ENCODE peak calls at places on chromosomes 1 and 21, in six cellular contexts. V, R, U, Z, P and X are unnamed samples.

GRCh38 chr1:25430073-25430665 is 528 bp upstream of the MACO1 start:
- DNase-seq in V (peak; percentile 75), Z (peak; percentile 77), R (peak; percentile 80), U (peak; percentile 74), P (peak; percentile 83), X (peak; percentile 91)

GRCh38 chr1:76901158-76901767 is 34.0 kb downstream of the ST6GALNAC5 start:
- DNase-seq in R (peak; percentile 68), V (no peak), P (no peak), Z (peak; percentile 69), U (peak; percentile 64), X (peak; percentile 44)

GRCh38 chr1:85372683-85373446 is 92.1 kb downstream of the DDAH1 start:
- DNase-seq in U (no peak), R (peak; percentile 54), P (no peak), V (no peak), Z (peak; percentile 46), X (no peak)

GRCh38 chr1:221672965-221673364 is 68.9 kb downstream of the DUSP10 start:
- DNase-seq in P (no peak), V (no peak), R (no peak), U (no peak), Z (no peak), X (no peak)

GRCh38 chr1:20604678-20605077 is 15.8 kb downstream of the CDA start:
- DNase-seq in Z (peak; percentile 39), P (no peak), R (no peak), V (no peak), U (peak; percentile 22), X (no peak)

GRCh38 chr1:190835658-190836057 is 358.0 kb upstream of the BRINP3 start:
- DNase-seq in V (no peak), U (no peak), P (no peak), R (no peak), Z (no peak), X (no peak)

GRCh38 chr1:77220687-77221463 is 1.6 kb upstream of the PIGK start:
- DNase-seq in V (no peak), Z (peak; percentile 72), U (no peak), R (peak; percentile 77), P (no peak), X (no peak)

GRCh38 chr1:234589854-234590620 is 19.9 kb downstream of the IRF2BP2 start:
- DNase-seq in Z (peak; percentile 72), U (no peak), P (no peak), R (peak; percentile 24), V (no peak), X (no peak)

GRCh38 chr1:76073471-76073870 is 1.1 kb upstream of the ST6GALNAC3 start:
- DNase-seq in P (no peak), U (peak; percentile 78), R (peak; percentile 68), Z (peak; percentile 62), V (no peak), X (no peak)

GRCh38 chr21:35202431-35202830 is 153.3 kb upstream of the RUNX1 start:
- DNase-seq in R (peak; percentile 56), P (no peak), Z (no peak), V (no peak), U (peak; percentile 45), X (no peak)

GRCh38 chr1:23930861-23931471 is 17.8 kb upstream of the CNR2 start:
- DNase-seq in P (no peak), Z (peak; percentile 42), R (peak; percentile 71), V (no peak), U (peak; percentile 61), X (peak; percentile 50)

GRCh38 chr1:61053712-61054608 is 28.4 kb upstream of the NFIA start:
- DNase-seq in R (peak; percentile 25), P (no peak), V (peak; percentile 34), U (no peak), Z (no peak), X (peak; percentile 16)

GRCh38 chr1:109622895-109623294 is 3.3 kb downstream of the AMPD2 start:
- DNase-seq in V (no peak), P (no peak), R (no peak), Z (no peak), U (no peak), X (no peak)

GRCh38 chr1:25996966-25997758 is 701 bp downstream of the PAFAH2 start:
- DNase-seq in U (peak; percentile 61), Z (peak; percentile 72), V (peak; percentile 24), P (no peak), R (peak; percentile 76), X (peak; percentile 55)

GRCh38 chr1:44401256-44402228 is 3.5 kb upstream of the RNF220 start:
- DNase-seq in V (no peak), Z (no peak), U (no peak), P (no peak), R (no peak), X (no peak)

GRCh38 chr1:177783052-177783451 is 186.8 kb downstream of the SEC16B start:
- DNase-seq in V (no peak), Z (no peak), R (no peak), P (no peak), U (no peak), X (no peak)

GRCh38 chr1:235207202-235207565 is 46.1 kb upstream of the RBM34 start:
- DNase-seq in P (no peak), Z (no peak), R (no peak), U (no peak), V (no peak), X (no peak)

GRCh38 chr1:213325482-213325881 is 274.4 kb downstream of the RPS6KC1 start:
- DNase-seq in U (no peak), P (no peak), R (no peak), V (no peak), Z (no peak), X (no peak)

GRCh38 chr21:41217656-41218380 is 49.9 kb downstream of the BACE2 start:
- DNase-seq in U (no peak), Z (no peak), R (peak; percentile 78), V (peak; percentile 38), P (no peak), X (no peak)

GRCh38 chr1:168733241-168733640 is 4.2 kb upstream of the DPT start:
- DNase-seq in R (no peak), Z (no peak), U (no peak), P (no peak), V (no peak), X (no peak)

GRCh38 chr1:36365310-36365895 is 20.3 kb downstream of the STK40 start:
- DNase-seq in Z (peak; percentile 49), R (peak; percentile 76), U (peak; percentile 73), P (no peak), V (peak; percentile 58), X (no peak)

GRCh38 chr1:224543453-224543852 is 72.7 kb upstream of the CNIH3 start:
- DNase-seq in U (peak; percentile 12), Z (no peak), V (no peak), R (no peak), P (no peak), X (no peak)

GRCh38 chr1:46466477-46467182 is 23.0 kb upstream of the DMBX1 start:
- DNase-seq in P (no peak), U (no peak), Z (no peak), R (peak; percentile 10), V (peak; percentile 38), X (no peak)

GRCh38 chr1:36369061-36369470 is 16.7 kb downstream of the STK40 start:
- DNase-seq in U (peak; percentile 56), P (peak; percentile 87), V (peak; percentile 71), Z (peak; percentile 76), R (peak; percentile 76), X (peak; percentile 85)

GRCh38 chr21:14325575-14325974 is 57.4 kb downstream of the HSPA13 start:
- DNase-seq in R (no peak), V (no peak), U (no peak), Z (no peak), P (no peak), X (no peak)

GRCh38 chr1:204567067-204567466 is 50.9 kb downstream of the MDM4 start:
- DNase-seq in P (no peak), U (no peak), V (no peak), R (no peak), Z (no peak), X (no peak)

GRCh38 chr1:1402081-1402900 is 3.2 kb upstream of the CCNL2 start:
- DNase-seq in R (peak; percentile 70), V (no peak), Z (peak; percentile 73), P (no peak), U (peak; percentile 57), X (no peak)

GRCh38 chr1:33327587-33328325 is 6.9 kb upstream of the A3GALT2 start:
- DNase-seq in U (peak; percentile 99), Z (peak; percentile 98), P (no peak), V (peak; percentile 41), R (peak; percentile 95), X (no peak)

DNA sequence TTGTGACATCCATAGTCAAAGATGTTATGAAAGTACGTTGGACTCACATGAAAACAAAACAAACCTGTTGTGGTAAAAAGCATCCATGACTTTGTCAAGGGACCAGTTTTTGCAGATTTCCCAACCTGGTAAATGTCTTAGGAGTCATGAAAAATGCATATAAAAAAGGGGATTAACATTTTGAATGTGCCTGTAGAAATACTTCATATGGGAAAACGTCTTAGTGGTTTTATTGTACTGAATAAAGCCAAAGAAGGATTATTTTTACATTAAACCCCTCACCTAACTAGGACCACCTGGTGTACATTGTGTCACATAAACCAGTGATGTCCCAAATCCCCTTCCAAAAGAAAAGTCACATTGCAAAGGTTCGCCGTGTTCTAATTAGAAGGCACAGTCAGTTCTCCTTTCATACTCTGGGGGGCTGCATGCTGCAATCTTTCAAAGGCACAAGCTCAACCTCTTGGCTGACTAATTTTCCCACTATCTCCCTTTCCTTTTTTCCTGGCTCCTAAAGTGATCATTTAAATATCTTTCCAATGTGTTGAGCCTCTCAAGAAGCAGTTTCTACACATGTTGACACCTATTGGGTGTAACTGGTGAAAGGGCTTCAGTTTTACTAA is 119.8 kb upstream of the SPAG17 start:
- DNase-seq in R (peak; percentile 11), V (no peak), P (no peak), Z (peak; percentile 31), U (no peak), X (no peak)
- TF ChIP-seq CTCF in R (peak; percentile 53), V (no peak), P (peak; percentile 68), Z (peak; percentile 35), U (peak; percentile 70), X (no peak)

GRCh38 chr1:114561333-114561732 is 20.1 kb downstream of the BCAS2 start:
- DNase-seq in U (no peak), P (no peak), Z (no peak), R (no peak), V (no peak), X (no peak)

GRCh38 chr1:114559356-114559755 is 22.1 kb downstream of the BCAS2 start:
- DNase-seq in P (no peak), U (no peak), V (no peak), Z (no peak), R (no peak), X (no peak)

GRCh38 chr1:114554577-114554976 is 26.8 kb downstream of the BCAS2 start:
- DNase-seq in Z (no peak), P (no peak), V (no peak), R (no peak), U (no peak), X (no peak)

GRCh38 chr1:114564141-114564540 is 17.3 kb downstream of the BCAS2 start:
- DNase-seq in Z (no peak), P (no peak), U (no peak), V (no peak), R (no peak), X (no peak)

GRCh38 chr1:114558548-114558947 is 22.9 kb downstream of the BCAS2 start:
- DNase-seq in V (no peak), P (no peak), U (no peak), R (peak; percentile 26), Z (peak; percentile 24), X (peak; percentile 43)
- TF ChIP-seq CTCF in V (no peak), P (peak; percentile 64), U (peak; percentile 63), R (peak; percentile 28), Z (peak; percentile 46), X (peak; percentile 34)

GRCh38 chr1:65467536-65467935 is 47.1 kb downstream of the LEPR start:
- DNase-seq in U (no peak), R (peak; percentile 8), P (no peak), Z (peak; percentile 29), V (no peak), X (no peak)
- TF ChIP-seq CTCF in U (no peak), R (no peak), P (peak; percentile 46), Z (no peak), V (no peak), X (no peak)

GRCh38 chr21:23574932-23575331 is 2032.3 kb downstream of the MRPL39 start:
- DNase-seq in R (no peak), Z (no peak), V (no peak), U (no peak), P (no peak), X (no peak)
- TF ChIP-seq CTCF in R (no peak), Z (no peak), V (no peak), U (no peak), P (no peak), X (no peak)